ENCODE peak calls at places on chromosomes 13 and 19, in eight cellular contexts. One of them, this sample, is unnamed.
A peak's percentile ranks its signal among the peaks of the same experiment; 100 is the strongest.

GRCh38 chr19:12985049-12985776 is 10.1 kb upstream of the NFIX start:
- DNase-seq in sigmoid colon: peak; percentile 82
- DNase-seq in H54: no peak
- DNase-seq in GM12891: no peak
- DNase-seq in transverse colon: peak; percentile 88
- DNase-seq in esophagus squamous epithelium: no peak
- DNase-seq in Peyer's patch: peak; percentile 93
- DNase-seq in IMR-90: peak; percentile 76
- DNase-seq in this sample: peak; percentile 87

GRCh38 chr13:97106323-97106722 is 112.0 kb upstream of the OXGR1 start:
- DNase-seq in sigmoid colon: no peak
- DNase-seq in transverse colon: no peak
- DNase-seq in IMR-90: no peak
- DNase-seq in GM12891: no peak
- DNase-seq in esophagus squamous epithelium: no peak
- DNase-seq in Peyer's patch: no peak
- DNase-seq in H54: no peak
- DNase-seq in this sample: no peak

GRCh38 chr13:42272115-42272756 is at the start of gene AKAP11:
- DNase-seq in transverse colon: peak; percentile 51
- DNase-seq in esophagus squamous epithelium: no peak
- DNase-seq in GM12891: no peak
- DNase-seq in IMR-90: peak; percentile 28
- DNase-seq in Peyer's patch: peak; percentile 70
- DNase-seq in H54: no peak
- DNase-seq in sigmoid colon: peak; percentile 76
- DNase-seq in this sample: peak; percentile 40

GRCh38 chr13:97245011-97245410 is 22.9 kb downstream of the MBNL2 start:
- DNase-seq in transverse colon: no peak
- DNase-seq in IMR-90: no peak
- DNase-seq in GM12891: no peak
- DNase-seq in H54: no peak
- DNase-seq in Peyer's patch: no peak
- DNase-seq in esophagus squamous epithelium: no peak
- DNase-seq in sigmoid colon: no peak
- DNase-seq in this sample: no peak

GRCh38 chr19:4597975-4598671 is 38.6 kb upstream of the SEMA6B start:
- DNase-seq in sigmoid colon: no peak
- DNase-seq in GM12891: peak; percentile 75
- DNase-seq in esophagus squamous epithelium: no peak
- DNase-seq in Peyer's patch: peak; percentile 53
- DNase-seq in H54: peak; percentile 85
- DNase-seq in IMR-90: no peak
- DNase-seq in transverse colon: peak; percentile 40
- DNase-seq in this sample: peak; percentile 72

GRCh38 chr13:94947965-94948371 is 235.6 kb upstream of the SOX21 start:
- DNase-seq in IMR-90: no peak
- DNase-seq in GM12891: no peak
- DNase-seq in transverse colon: no peak
- DNase-seq in Peyer's patch: no peak
- DNase-seq in sigmoid colon: no peak
- DNase-seq in esophagus squamous epithelium: no peak
- DNase-seq in H54: no peak
- DNase-seq in this sample: no peak

GRCh38 chr13:78657699-78658629 is 991 bp downstream of the OBI1 start:
- DNase-seq in GM12891: no peak
- DNase-seq in transverse colon: no peak
- DNase-seq in H54: no peak
- DNase-seq in sigmoid colon: no peak
- DNase-seq in esophagus squamous epithelium: no peak
- DNase-seq in Peyer's patch: no peak
- DNase-seq in IMR-90: peak; percentile 8
- DNase-seq in this sample: no peak

GRCh38 chr19:33388231-33388816 is 14.8 kb downstream of the CEBPG start:
- DNase-seq in sigmoid colon: peak; percentile 67
- DNase-seq in transverse colon: no peak
- DNase-seq in Peyer's patch: peak; percentile 45
- DNase-seq in esophagus squamous epithelium: no peak
- DNase-seq in GM12891: peak; percentile 17
- DNase-seq in H54: no peak
- DNase-seq in IMR-90: no peak
- DNase-seq in this sample: no peak

GRCh38 chr13:72062566-72062965 is 195.6 kb upstream of the DACH1 start:
- DNase-seq in esophagus squamous epithelium: no peak
- DNase-seq in sigmoid colon: no peak
- DNase-seq in GM12891: no peak
- DNase-seq in IMR-90: no peak
- DNase-seq in Peyer's patch: no peak
- DNase-seq in transverse colon: peak; percentile 32
- DNase-seq in H54: peak; percentile 4
- DNase-seq in this sample: peak; percentile 6

GRCh38 chr13:50133277-50133953 is 118.2 kb downstream of the KCNRG start:
- DNase-seq in IMR-90: no peak
- DNase-seq in H54: no peak
- DNase-seq in GM12891: no peak
- DNase-seq in Peyer's patch: no peak
- DNase-seq in esophagus squamous epithelium: no peak
- DNase-seq in transverse colon: no peak
- DNase-seq in sigmoid colon: no peak
- DNase-seq in this sample: no peak

GRCh38 chr13:30165791-30166190 is 141.6 kb downstream of the KATNAL1 start:
- DNase-seq in sigmoid colon: no peak
- DNase-seq in esophagus squamous epithelium: no peak
- DNase-seq in IMR-90: no peak
- DNase-seq in H54: no peak
- DNase-seq in transverse colon: no peak
- DNase-seq in GM12891: no peak
- DNase-seq in Peyer's patch: no peak
- DNase-seq in this sample: no peak

GRCh38 chr19:16394681-16395375 is 70.2 kb downstream of the KLF2 start:
- DNase-seq in IMR-90: peak; percentile 23
- DNase-seq in esophagus squamous epithelium: no peak
- DNase-seq in transverse colon: no peak
- DNase-seq in H54: no peak
- DNase-seq in GM12891: no peak
- DNase-seq in sigmoid colon: no peak
- DNase-seq in Peyer's patch: no peak
- DNase-seq in this sample: no peak

GRCh38 chr19:13015361-13016231 is 20.3 kb downstream of the NFIX start:
- DNase-seq in sigmoid colon: no peak
- DNase-seq in H54: no peak
- DNase-seq in IMR-90: peak; percentile 33
- DNase-seq in Peyer's patch: no peak
- DNase-seq in GM12891: no peak
- DNase-seq in esophagus squamous epithelium: no peak
- DNase-seq in transverse colon: no peak
- DNase-seq in this sample: no peak

GRCh38 chr19:19464339-19465098 is 50.8 kb downstream of the TSSK6 start:
- DNase-seq in GM12891: no peak
- DNase-seq in transverse colon: no peak
- DNase-seq in sigmoid colon: no peak
- DNase-seq in Peyer's patch: no peak
- DNase-seq in esophagus squamous epithelium: no peak
- DNase-seq in H54: no peak
- DNase-seq in IMR-90: peak; percentile 73
- DNase-seq in this sample: no peak

GRCh38 chr13:63636231-63636993 is 2220.8 kb upstream of the PCDH20 start:
- DNase-seq in GM12891: no peak
- DNase-seq in H54: no peak
- DNase-seq in transverse colon: no peak
- DNase-seq in IMR-90: no peak
- DNase-seq in sigmoid colon: no peak
- DNase-seq in Peyer's patch: no peak
- DNase-seq in esophagus squamous epithelium: no peak
- DNase-seq in this sample: no peak

GRCh38 chr19:38360351-38360750 is 14.0 kb upstream of the PSMD8 start:
- DNase-seq in sigmoid colon: no peak
- DNase-seq in H54: no peak
- DNase-seq in Peyer's patch: no peak
- DNase-seq in IMR-90: no peak
- DNase-seq in esophagus squamous epithelium: no peak
- DNase-seq in GM12891: no peak
- DNase-seq in transverse colon: no peak
- DNase-seq in this sample: no peak

GRCh38 chr13:113475911-113476310 is 14.6 kb downstream of the DCUN1D2 start:
- DNase-seq in GM12891: no peak
- DNase-seq in Peyer's patch: no peak
- DNase-seq in H54: no peak
- DNase-seq in IMR-90: no peak
- DNase-seq in esophagus squamous epithelium: no peak
- DNase-seq in transverse colon: no peak
- DNase-seq in sigmoid colon: no peak
- DNase-seq in this sample: no peak

GRCh38 chr13:43516401-43516826 is 270.4 kb downstream of the ENOX1 start:
- DNase-seq in H54: no peak
- DNase-seq in GM12891: no peak
- DNase-seq in esophagus squamous epithelium: no peak
- DNase-seq in Peyer's patch: no peak
- DNase-seq in transverse colon: no peak
- DNase-seq in IMR-90: peak; percentile 58
- DNase-seq in sigmoid colon: peak; percentile 77
- DNase-seq in this sample: peak; percentile 14

GRCh38 chr13:95882121-95882520 is 171.1 kb downstream of the UGGT2 start:
- DNase-seq in H54: no peak
- DNase-seq in transverse colon: no peak
- DNase-seq in esophagus squamous epithelium: no peak
- DNase-seq in IMR-90: no peak
- DNase-seq in GM12891: no peak
- DNase-seq in Peyer's patch: no peak
- DNase-seq in sigmoid colon: no peak
- DNase-seq in this sample: no peak

GRCh38 chr19:51891193-51891747 is 3.5 kb upstream of the ZNF577 start:
- DNase-seq in GM12891: no peak
- DNase-seq in Peyer's patch: no peak
- DNase-seq in H54: no peak
- DNase-seq in esophagus squamous epithelium: no peak
- DNase-seq in sigmoid colon: no peak
- DNase-seq in transverse colon: no peak
- DNase-seq in IMR-90: no peak
- DNase-seq in this sample: no peak

GRCh38 chr19:57389730-57390598 is at the start of gene ZNF548:
- DNase-seq in sigmoid colon: peak; percentile 98
- DNase-seq in Peyer's patch: peak; percentile 98
- DNase-seq in GM12891: peak; percentile 73
- DNase-seq in transverse colon: peak; percentile 95
- DNase-seq in IMR-90: peak; percentile 100
- DNase-seq in H54: peak; percentile 94
- DNase-seq in esophagus squamous epithelium: peak; percentile 93
- DNase-seq in this sample: peak; percentile 97

GRCh38 chr13:46686171-46686570 is 110.8 kb downstream of the ESD start:
- DNase-seq in transverse colon: no peak
- DNase-seq in Peyer's patch: no peak
- DNase-seq in GM12891: no peak
- DNase-seq in H54: no peak
- DNase-seq in IMR-90: no peak
- DNase-seq in sigmoid colon: no peak
- DNase-seq in esophagus squamous epithelium: no peak
- DNase-seq in this sample: no peak

GRCh38 chr13:66558511-66558910 is 671.6 kb downstream of the PCDH9 start:
- DNase-seq in transverse colon: no peak
- DNase-seq in H54: no peak
- DNase-seq in GM12891: no peak
- DNase-seq in IMR-90: peak; percentile 30
- DNase-seq in esophagus squamous epithelium: no peak
- DNase-seq in sigmoid colon: no peak
- DNase-seq in Peyer's patch: no peak
- DNase-seq in this sample: no peak

GRCh38 chr13:44870456-44870929 is 118.8 kb downstream of the NUFIP1 start:
- DNase-seq in Peyer's patch: peak; percentile 73
- DNase-seq in H54: no peak
- DNase-seq in sigmoid colon: no peak
- DNase-seq in IMR-90: no peak
- DNase-seq in transverse colon: peak; percentile 68
- DNase-seq in GM12891: no peak
- DNase-seq in esophagus squamous epithelium: no peak
- DNase-seq in this sample: peak; percentile 25
- TF ChIP-seq POLR2A in Peyer's patch: peak; percentile 19
- TF ChIP-seq POLR2A in H54: no peak
- TF ChIP-seq POLR2A in sigmoid colon: no peak
- TF ChIP-seq POLR2A in IMR-90: no peak
- TF ChIP-seq POLR2A in transverse colon: peak; percentile 45
- TF ChIP-seq POLR2A in GM12891: no peak
- TF ChIP-seq POLR2A in esophagus squamous epithelium: no peak
- TF ChIP-seq POLR2A in this sample: no peak

GRCh38 chr19:50514346-50515167 is 844 bp upstream of the ASPDH start:
- DNase-seq in sigmoid colon: peak; percentile 28
- DNase-seq in GM12891: no peak
- DNase-seq in H54: no peak
- DNase-seq in transverse colon: no peak
- DNase-seq in Peyer's patch: no peak
- DNase-seq in IMR-90: no peak
- DNase-seq in esophagus squamous epithelium: no peak
- DNase-seq in this sample: no peak
- TF ChIP-seq POLR2A in sigmoid colon: no peak
- TF ChIP-seq POLR2A in GM12891: no peak
- TF ChIP-seq POLR2A in H54: no peak
- TF ChIP-seq POLR2A in transverse colon: no peak
- TF ChIP-seq POLR2A in Peyer's patch: no peak
- TF ChIP-seq POLR2A in IMR-90: no peak
- TF ChIP-seq POLR2A in esophagus squamous epithelium: no peak
- TF ChIP-seq POLR2A in this sample: no peak

GRCh38 chr13:99970761-99971575 is 599 bp downstream of the ZIC5 start:
- DNase-seq in GM12891: no peak
- DNase-seq in sigmoid colon: no peak
- DNase-seq in esophagus squamous epithelium: no peak
- DNase-seq in IMR-90: no peak
- DNase-seq in transverse colon: no peak
- DNase-seq in H54: no peak
- DNase-seq in Peyer's patch: peak; percentile 37
- DNase-seq in this sample: no peak
- TF ChIP-seq POLR2A in GM12891: no peak
- TF ChIP-seq POLR2A in sigmoid colon: no peak
- TF ChIP-seq POLR2A in esophagus squamous epithelium: no peak
- TF ChIP-seq POLR2A in IMR-90: no peak
- TF ChIP-seq POLR2A in transverse colon: no peak
- TF ChIP-seq POLR2A in H54: peak; percentile 58
- TF ChIP-seq POLR2A in Peyer's patch: no peak
- TF ChIP-seq POLR2A in this sample: no peak

GRCh38 chr13:33679658-33680012 is 138.3 kb upstream of the RFC3 start:
- DNase-seq in esophagus squamous epithelium: no peak
- DNase-seq in H54: no peak
- DNase-seq in GM12891: no peak
- DNase-seq in sigmoid colon: no peak
- DNase-seq in IMR-90: no peak
- DNase-seq in Peyer's patch: no peak
- DNase-seq in transverse colon: no peak
- DNase-seq in this sample: no peak

GRCh38 chr13:33678906-33679657 is 138.9 kb upstream of the RFC3 start:
- DNase-seq in H54: peak; percentile 38
- DNase-seq in esophagus squamous epithelium: no peak
- DNase-seq in Peyer's patch: peak; percentile 82
- DNase-seq in IMR-90: peak; percentile 1
- DNase-seq in transverse colon: peak; percentile 62
- DNase-seq in GM12891: peak; percentile 57
- DNase-seq in sigmoid colon: peak; percentile 72
- DNase-seq in this sample: peak; percentile 53

GRCh38 chr13:33676700-33677048 is 141.3 kb upstream of the RFC3 start:
- DNase-seq in GM12891: no peak
- DNase-seq in transverse colon: peak; percentile 58
- DNase-seq in sigmoid colon: peak; percentile 70
- DNase-seq in Peyer's patch: peak; percentile 65
- DNase-seq in IMR-90: peak; percentile 21
- DNase-seq in H54: peak; percentile 26
- DNase-seq in esophagus squamous epithelium: no peak
- DNase-seq in this sample: peak; percentile 43

GRCh38 chr13:33677215-33677614 is 140.7 kb upstream of the RFC3 start:
- DNase-seq in Peyer's patch: no peak
- DNase-seq in esophagus squamous epithelium: no peak
- DNase-seq in GM12891: no peak
- DNase-seq in sigmoid colon: no peak
- DNase-seq in transverse colon: no peak
- DNase-seq in IMR-90: no peak
- DNase-seq in H54: no peak
- DNase-seq in this sample: no peak

GRCh38 chr13:33678084-33678483 is 139.9 kb upstream of the RFC3 start:
- DNase-seq in transverse colon: no peak
- DNase-seq in H54: no peak
- DNase-seq in IMR-90: no peak
- DNase-seq in sigmoid colon: no peak
- DNase-seq in GM12891: no peak
- DNase-seq in Peyer's patch: no peak
- DNase-seq in esophagus squamous epithelium: no peak
- DNase-seq in this sample: no peak
- TF ChIP-seq POLR2A in transverse colon: no peak
- TF ChIP-seq POLR2A in H54: no peak
- TF ChIP-seq POLR2A in IMR-90: no peak
- TF ChIP-seq POLR2A in sigmoid colon: no peak
- TF ChIP-seq POLR2A in GM12891: no peak
- TF ChIP-seq POLR2A in Peyer's patch: no peak
- TF ChIP-seq POLR2A in esophagus squamous epithelium: no peak
- TF ChIP-seq POLR2A in this sample: no peak